ENCODE peak calls at places on chromosomes 2 and 18, in nine cellular contexts. One of them, this sample, is unnamed.

GRCh38 chr2:43086451-43087221 is 139.8 kb downstream of the ZFP36L2 start:
- DNase-seq in BJ: peak; percentile 99
- DNase-seq in nephron progenitor cell: no peak
- DNase-seq in endodermal cell: peak; percentile 69
- DNase-seq in K562: no peak
- DNase-seq in Calu3: peak; percentile 74
- DNase-seq in adrenal gland: peak; percentile 61
- DNase-seq in A549: peak; percentile 81
- DNase-seq in sigmoid colon: peak; percentile 94
- DNase-seq in this sample: no peak

GRCh38 chr2:165646321-165646801 is 147.7 kb downstream of the GALNT3 start:
- DNase-seq in A549: no peak
- DNase-seq in sigmoid colon: no peak
- DNase-seq in nephron progenitor cell: peak; percentile 24
- DNase-seq in adrenal gland: no peak
- DNase-seq in BJ: peak; percentile 41
- DNase-seq in Calu3: no peak
- DNase-seq in endodermal cell: no peak
- DNase-seq in K562: no peak
- DNase-seq in this sample: no peak

GRCh38 chr2:209471037-209471436 is 47.2 kb downstream of the MAP2 start:
- DNase-seq in BJ: no peak
- DNase-seq in nephron progenitor cell: no peak
- DNase-seq in Calu3: no peak
- DNase-seq in endodermal cell: no peak
- DNase-seq in adrenal gland: no peak
- DNase-seq in K562: no peak
- DNase-seq in sigmoid colon: no peak
- DNase-seq in A549: no peak
- DNase-seq in this sample: no peak

GRCh38 chr2:216041438-216041837 is 28.1 kb upstream of the MREG start:
- DNase-seq in endodermal cell: no peak
- DNase-seq in sigmoid colon: no peak
- DNase-seq in adrenal gland: no peak
- DNase-seq in BJ: no peak
- DNase-seq in Calu3: no peak
- DNase-seq in K562: no peak
- DNase-seq in nephron progenitor cell: no peak
- DNase-seq in A549: no peak
- DNase-seq in this sample: no peak

GRCh38 chr2:222844323-222844722 is 16.5 kb upstream of the ACSL3 start:
- DNase-seq in endodermal cell: no peak
- DNase-seq in Calu3: no peak
- DNase-seq in BJ: peak; percentile 74
- DNase-seq in K562: no peak
- DNase-seq in adrenal gland: peak; percentile 39
- DNase-seq in A549: peak; percentile 27
- DNase-seq in nephron progenitor cell: no peak
- DNase-seq in sigmoid colon: no peak
- DNase-seq in this sample: no peak

GRCh38 chr2:50840346-50841124 is 191.4 kb downstream of the NRXN1 start:
- DNase-seq in adrenal gland: no peak
- DNase-seq in K562: no peak
- DNase-seq in sigmoid colon: no peak
- DNase-seq in nephron progenitor cell: no peak
- DNase-seq in A549: no peak
- DNase-seq in BJ: no peak
- DNase-seq in Calu3: no peak
- DNase-seq in endodermal cell: no peak
- DNase-seq in this sample: no peak

GRCh38 chr2:229273384-229274338 is 2.6 kb upstream of the PID1 start:
- DNase-seq in endodermal cell: peak; percentile 91
- DNase-seq in BJ: no peak
- DNase-seq in nephron progenitor cell: peak; percentile 55
- DNase-seq in sigmoid colon: peak; percentile 80
- DNase-seq in K562: peak; percentile 16
- DNase-seq in A549: peak; percentile 69
- DNase-seq in Calu3: peak; percentile 60
- DNase-seq in adrenal gland: peak; percentile 73
- DNase-seq in this sample: no peak

GRCh38 chr2:176471949-176472348 is 202.7 kb downstream of the MTX2 start:
- DNase-seq in nephron progenitor cell: no peak
- DNase-seq in adrenal gland: no peak
- DNase-seq in endodermal cell: no peak
- DNase-seq in K562: no peak
- DNase-seq in A549: no peak
- DNase-seq in sigmoid colon: no peak
- DNase-seq in BJ: no peak
- DNase-seq in Calu3: no peak
- DNase-seq in this sample: no peak

GRCh38 chr2:23420091-23420839 is 35.3 kb downstream of the KLHL29 start:
- DNase-seq in K562: no peak
- DNase-seq in A549: no peak
- DNase-seq in nephron progenitor cell: no peak
- DNase-seq in adrenal gland: no peak
- DNase-seq in sigmoid colon: no peak
- DNase-seq in endodermal cell: no peak
- DNase-seq in Calu3: no peak
- DNase-seq in BJ: no peak
- DNase-seq in this sample: no peak

GRCh38 chr2:191539068-191539467 is 138.9 kb upstream of the NABP1 start:
- DNase-seq in A549: peak; percentile 29
- DNase-seq in endodermal cell: peak; percentile 59
- DNase-seq in BJ: no peak
- DNase-seq in sigmoid colon: no peak
- DNase-seq in Calu3: peak; percentile 30
- DNase-seq in adrenal gland: peak; percentile 29
- DNase-seq in K562: peak; percentile 32
- DNase-seq in nephron progenitor cell: peak; percentile 43
- DNase-seq in this sample: no peak

GRCh38 chr2:39379643-39380524 is 57.2 kb downstream of the MAP4K3 start:
- DNase-seq in Calu3: peak; percentile 17
- DNase-seq in adrenal gland: peak; percentile 33
- DNase-seq in sigmoid colon: no peak
- DNase-seq in BJ: peak; percentile 19
- DNase-seq in K562: peak; percentile 30
- DNase-seq in nephron progenitor cell: no peak
- DNase-seq in A549: peak; percentile 26
- DNase-seq in endodermal cell: no peak
- DNase-seq in this sample: no peak

GRCh38 chr2:102094917-102095316 is 47.6 kb upstream of the IL1R1 start:
- DNase-seq in Calu3: peak; percentile 22
- DNase-seq in sigmoid colon: no peak
- DNase-seq in A549: no peak
- DNase-seq in nephron progenitor cell: no peak
- DNase-seq in endodermal cell: no peak
- DNase-seq in adrenal gland: peak; percentile 83
- DNase-seq in BJ: peak; percentile 88
- DNase-seq in K562: peak; percentile 28
- DNase-seq in this sample: no peak

GRCh38 chr2:46334389-46335345 is 37.5 kb downstream of the EPAS1 start:
- DNase-seq in nephron progenitor cell: no peak
- DNase-seq in adrenal gland: peak; percentile 14
- DNase-seq in K562: no peak
- DNase-seq in Calu3: no peak
- DNase-seq in sigmoid colon: no peak
- DNase-seq in BJ: peak; percentile 95
- DNase-seq in A549: no peak
- DNase-seq in endodermal cell: no peak
- DNase-seq in this sample: no peak

GRCh38 chr18:28814365-28814764 is 637.4 kb upstream of the CDH2 start:
- DNase-seq in K562: no peak
- DNase-seq in endodermal cell: no peak
- DNase-seq in A549: no peak
- DNase-seq in Calu3: no peak
- DNase-seq in sigmoid colon: no peak
- DNase-seq in BJ: no peak
- DNase-seq in adrenal gland: no peak
- DNase-seq in nephron progenitor cell: no peak
- DNase-seq in this sample: no peak

GRCh38 chr2:191376981-191377629 is 131.9 kb downstream of the MYO1B start:
- DNase-seq in endodermal cell: peak; percentile 62
- DNase-seq in adrenal gland: peak; percentile 80
- DNase-seq in BJ: peak; percentile 84
- DNase-seq in nephron progenitor cell: peak; percentile 38
- DNase-seq in Calu3: peak; percentile 71
- DNase-seq in K562: peak; percentile 27
- DNase-seq in sigmoid colon: peak; percentile 79
- DNase-seq in A549: peak; percentile 57
- DNase-seq in this sample: no peak

GRCh38 chr2:146321175-146321574 is 1523.7 kb upstream of the ACVR2A start:
- DNase-seq in Calu3: no peak
- DNase-seq in sigmoid colon: no peak
- DNase-seq in A549: no peak
- DNase-seq in endodermal cell: no peak
- DNase-seq in adrenal gland: no peak
- DNase-seq in BJ: no peak
- DNase-seq in nephron progenitor cell: no peak
- DNase-seq in K562: no peak
- DNase-seq in this sample: no peak

DNA sequence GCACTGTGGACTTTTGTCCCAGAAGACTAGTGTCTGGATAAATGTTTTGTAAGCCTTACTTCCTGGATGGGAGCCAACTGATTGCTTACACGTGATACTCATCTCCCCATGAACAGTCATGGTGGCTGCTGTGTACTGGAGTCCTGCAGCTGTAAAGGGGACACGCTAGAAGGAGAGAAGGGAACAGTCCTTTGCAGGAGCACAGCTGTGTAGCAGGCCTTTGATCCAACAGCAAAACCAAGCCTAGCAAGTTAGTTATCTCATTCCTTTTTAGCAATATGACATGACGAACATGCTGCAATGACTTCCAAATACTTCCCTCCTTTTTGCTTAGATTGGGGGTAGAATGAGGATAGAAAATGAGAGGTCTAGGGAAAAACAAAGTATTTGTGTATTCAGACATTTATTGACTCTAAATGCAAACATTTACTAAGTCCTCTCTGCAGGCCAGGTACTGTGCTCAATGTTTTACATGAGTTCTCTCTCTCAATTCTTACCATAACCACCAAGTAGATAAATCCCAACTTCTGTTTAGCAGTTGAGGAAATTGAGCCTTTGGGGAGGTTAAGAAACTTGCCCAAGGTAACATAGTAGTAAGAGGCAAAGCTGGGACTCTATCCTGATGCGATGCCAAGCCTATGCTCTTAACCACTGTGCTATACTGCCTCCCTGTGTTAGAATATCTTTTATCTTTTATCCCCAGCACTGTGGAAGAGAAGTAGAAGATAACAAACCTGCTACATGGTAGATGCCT is 55.4 kb upstream of the CD28 start:
- DNase-seq in nephron progenitor cell: no peak
- DNase-seq in A549: peak; percentile 31
- DNase-seq in Calu3: peak; percentile 44
- DNase-seq in BJ: no peak
- DNase-seq in K562: peak; percentile 8
- DNase-seq in endodermal cell: no peak
- DNase-seq in adrenal gland: peak; percentile 51
- DNase-seq in sigmoid colon: peak; percentile 67
- DNase-seq in this sample: no peak
- TF ChIP-seq CTCF in nephron progenitor cell: no peak
- TF ChIP-seq CTCF in A549: peak; percentile 76
- TF ChIP-seq CTCF in Calu3: peak; percentile 48
- TF ChIP-seq CTCF in BJ: peak; percentile 26
- TF ChIP-seq CTCF in K562: no peak
- TF ChIP-seq CTCF in endodermal cell: peak; percentile 68
- TF ChIP-seq CTCF in adrenal gland: peak; percentile 39
- TF ChIP-seq CTCF in sigmoid colon: no peak
- TF ChIP-seq CTCF in this sample: peak; percentile 76

DNA sequence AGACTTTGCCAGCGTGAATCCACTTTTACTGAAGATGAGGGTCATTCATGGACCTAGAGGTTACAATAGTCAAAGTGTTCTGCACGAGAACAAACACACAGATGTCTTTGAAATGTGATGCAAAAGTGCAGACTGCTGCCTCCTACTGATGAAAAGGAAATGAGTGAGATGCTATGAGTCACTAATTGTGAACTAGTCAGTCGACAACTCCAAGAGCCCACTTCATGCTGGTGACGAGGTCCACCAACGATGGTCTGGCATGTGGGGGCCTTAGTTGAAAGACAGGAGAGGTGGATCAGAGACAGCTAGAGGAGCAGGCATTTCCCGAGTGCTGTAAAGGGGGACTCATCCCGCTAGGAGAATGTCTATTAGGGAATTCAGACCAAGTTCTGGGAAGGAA is 17.1 kb upstream of the ZNF236 start:
- DNase-seq in K562: no peak
- DNase-seq in BJ: no peak
- DNase-seq in A549: no peak
- DNase-seq in endodermal cell: no peak
- DNase-seq in adrenal gland: no peak
- DNase-seq in sigmoid colon: no peak
- DNase-seq in Calu3: no peak
- DNase-seq in nephron progenitor cell: no peak
- DNase-seq in this sample: no peak
- TF ChIP-seq CTCF in K562: no peak
- TF ChIP-seq CTCF in BJ: no peak
- TF ChIP-seq CTCF in A549: no peak
- TF ChIP-seq CTCF in endodermal cell: peak; percentile 55
- TF ChIP-seq CTCF in adrenal gland: no peak
- TF ChIP-seq CTCF in sigmoid colon: no peak
- TF ChIP-seq CTCF in Calu3: no peak
- TF ChIP-seq CTCF in nephron progenitor cell: no peak
- TF ChIP-seq CTCF in this sample: peak; percentile 56

DNA sequence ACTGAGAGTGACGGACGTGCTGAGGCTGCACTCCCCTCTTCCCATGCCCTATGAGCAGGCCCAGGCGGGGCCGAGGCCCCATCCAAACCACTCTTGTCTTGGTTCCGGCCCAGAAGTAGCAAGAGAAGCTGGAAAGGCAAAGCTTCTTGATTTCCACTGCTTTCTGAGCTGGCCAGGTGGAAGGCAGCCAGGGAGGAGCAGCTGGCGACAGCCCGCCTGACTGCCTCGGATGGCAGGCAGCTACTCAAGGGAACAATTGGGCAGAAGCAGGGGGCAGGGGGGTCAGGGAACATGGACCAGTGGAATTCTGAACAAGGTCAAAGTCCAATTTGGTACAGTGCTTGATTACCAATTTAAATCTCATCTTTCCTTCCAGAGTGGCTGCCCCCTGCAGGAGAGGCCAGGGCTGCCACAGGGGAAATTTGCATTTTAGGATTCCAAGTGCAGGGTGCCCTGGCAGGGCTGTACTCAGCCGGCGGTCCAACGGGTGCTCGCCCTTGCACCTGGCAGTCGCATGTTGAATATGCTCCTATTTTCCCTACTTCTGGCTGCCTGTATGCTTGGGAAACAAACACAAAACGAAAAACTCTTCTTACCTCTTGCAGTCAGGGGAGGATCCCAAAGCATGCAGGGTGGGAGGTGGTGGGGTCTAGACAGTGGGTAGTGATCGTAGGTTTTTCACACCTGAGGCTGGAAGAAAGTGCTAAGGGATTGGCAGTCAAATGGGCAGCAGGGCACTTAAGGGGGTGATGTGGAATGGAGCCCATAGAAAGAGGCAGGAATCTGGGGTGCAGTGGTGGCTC is 67.3 kb downstream of the LIPG start:
- DNase-seq in K562: no peak
- DNase-seq in BJ: no peak
- DNase-seq in sigmoid colon: no peak
- DNase-seq in A549: no peak
- DNase-seq in adrenal gland: no peak
- DNase-seq in Calu3: no peak
- DNase-seq in endodermal cell: peak; percentile 71
- DNase-seq in nephron progenitor cell: no peak
- DNase-seq in this sample: no peak
- TF ChIP-seq CTCF in K562: peak; percentile 42
- TF ChIP-seq CTCF in BJ: peak; percentile 12
- TF ChIP-seq CTCF in sigmoid colon: no peak
- TF ChIP-seq CTCF in A549: no peak
- TF ChIP-seq CTCF in adrenal gland: no peak
- TF ChIP-seq CTCF in Calu3: peak; percentile 23
- TF ChIP-seq CTCF in endodermal cell: peak; percentile 81
- TF ChIP-seq CTCF in nephron progenitor cell: no peak
- TF ChIP-seq CTCF in this sample: peak; percentile 46

GRCh38 chr18:32461704-32462272 is 8.9 kb downstream of the GAREM1 start:
- DNase-seq in nephron progenitor cell: no peak
- DNase-seq in sigmoid colon: no peak
- DNase-seq in K562: no peak
- DNase-seq in endodermal cell: no peak
- DNase-seq in BJ: no peak
- DNase-seq in adrenal gland: no peak
- DNase-seq in Calu3: no peak
- DNase-seq in A549: no peak
- DNase-seq in this sample: no peak
- TF ChIP-seq CTCF in nephron progenitor cell: no peak
- TF ChIP-seq CTCF in sigmoid colon: no peak
- TF ChIP-seq CTCF in K562: no peak
- TF ChIP-seq CTCF in endodermal cell: peak; percentile 53
- TF ChIP-seq CTCF in BJ: peak; percentile 2
- TF ChIP-seq CTCF in adrenal gland: no peak
- TF ChIP-seq CTCF in Calu3: peak; percentile 11
- TF ChIP-seq CTCF in A549: no peak
- TF ChIP-seq CTCF in this sample: peak; percentile 43